ENCODE peak calls at places on chromosomes 4 and X, in eight cellular contexts. U is lower lobe of right lung, G is mesenchymal stem cell, V is WERI-Rb-1, A is colonic mucosa, J is upper lobe of right lung, B is H9, W is fibroblast of lung. K is an unnamed sample.

GRCh38 chrX:13939741-13940597 is 89.7 kb downstream of the GEMIN8 start:
- DNase-seq in J (no peak), U (no peak), G (no peak), W (no peak), A (no peak), V (no peak), B (no peak), K (no peak)

GRCh38 chr4:70334681-70335080 is at the start of gene CABS1:
- DNase-seq in A (no peak), V (no peak), B (no peak), W (no peak), J (no peak), G (no peak), U (no peak), K (no peak)

GRCh38 chrX:31199051-31199769 is 127.4 kb upstream of the FTHL17 start:
- DNase-seq in G (peak), J (no peak), V (no peak), W (peak), U (no peak), B (no peak), A (no peak), K (peak)

GRCh38 chrX:41655631-41656030 is 33.1 kb upstream of the GPR34 start:
- DNase-seq in V (no peak), U (no peak), J (no peak), B (no peak), W (no peak), A (no peak), G (peak), K (peak)

GRCh38 chr4:37383579-37384229 is 139.2 kb downstream of the NWD2 start:
- DNase-seq in J (no peak), A (peak), B (peak), W (peak), U (no peak), G (peak), V (peak), K (peak)

GRCh38 chrX:118418811-118419251 is 72.9 kb downstream of the WDR44 start:
- DNase-seq in U (no peak), W (no peak), J (no peak), V (no peak), G (no peak), A (peak), B (peak), K (no peak)

GRCh38 chrX:43064096-43064495 is 286.1 kb upstream of the PPP1R2C start:
- DNase-seq in J (no peak), G (peak), B (no peak), A (no peak), V (no peak), W (no peak), U (no peak), K (peak)

GRCh38 chrX:138026211-138026610 is 460.3 kb downstream of the ZIC3 start:
- DNase-seq in J (no peak), W (peak), B (no peak), U (no peak), A (no peak), G (no peak), V (no peak), K (no peak)

GRCh38 chr4:26281876-26282275 is 38.9 kb upstream of the RBPJ start:
- DNase-seq in U (no peak), W (peak), B (no peak), J (no peak), V (no peak), A (no peak), G (peak), K (no peak)

GRCh38 chr4:38601244-38601915 is 62.6 kb upstream of the KLF3 start:
- DNase-seq in J (no peak), W (peak), V (no peak), A (no peak), B (no peak), U (no peak), G (peak), K (no peak)

GRCh38 chr4:84932462-84932861 is 34.0 kb downstream of the WDFY3 start:
- DNase-seq in G (no peak), A (no peak), J (no peak), W (no peak), V (no peak), B (no peak), U (no peak), K (no peak)

GRCh38 chr4:8182858-8183725 is 16.0 kb upstream of the SH3TC1 start:
- DNase-seq in V (no peak), W (peak), G (peak), B (no peak), U (peak), J (peak), A (peak), K (peak)

GRCh38 chr4:166003811-166004210 is 130.8 kb downstream of the TLL1 start:
- DNase-seq in G (no peak), B (no peak), W (no peak), U (no peak), J (no peak), A (no peak), V (no peak), K (no peak)

GRCh38 chr4:929970-930625 is 2.0 kb downstream of the GAK start:
- DNase-seq in W (peak), J (peak), V (no peak), G (peak), A (peak), B (no peak), U (no peak), K (no peak)

GRCh38 chr4:39353478-39354177 is 12.5 kb downstream of the RFC1 start:
- DNase-seq in U (no peak), W (peak), A (no peak), B (no peak), J (no peak), G (peak), V (no peak), K (peak)

GRCh38 chr4:102299708-102300107 is 45.6 kb downstream of the SLC39A8 start:
- DNase-seq in J (no peak), A (no peak), V (peak), G (peak), B (peak), W (peak), U (peak), K (peak)

GRCh38 chrX:70476934-70477733 is 32.5 kb downstream of the DLG3 start:
- DNase-seq in U (no peak), J (peak), G (peak), A (peak), W (peak), B (peak), V (peak), K (peak)

GRCh38 chr4:4323705-4324534 is 33.9 kb downstream of the ZBTB49 start:
- DNase-seq in V (no peak), J (peak), G (no peak), A (no peak), U (no peak), W (no peak), B (no peak), K (no peak)

GRCh38 chrX:17484592-17484991 is 109.6 kb downstream of the NHS start:
- DNase-seq in U (no peak), J (no peak), G (no peak), A (no peak), B (peak), W (no peak), V (no peak), K (no peak)

GRCh38 chr4:47744253-47744652 is 93.6 kb downstream of the CORIN start:
- DNase-seq in J (no peak), V (no peak), G (no peak), A (no peak), U (no peak), W (no peak), B (no peak), K (peak)

GRCh38 chr4:127446309-127446708 is 186.4 kb upstream of the INTU start:
- DNase-seq in U (no peak), G (no peak), W (peak), J (no peak), A (no peak), V (no peak), B (no peak), K (no peak)

GRCh38 chrX:131577999-131578734 is 34.3 kb downstream of the OR13H1 start:
- DNase-seq in A (no peak), U (no peak), G (no peak), W (no peak), B (no peak), J (no peak), V (no peak), K (no peak)

GRCh38 chrX:137194164-137194563 is 160.4 kb upstream of the GPR101 start:
- DNase-seq in J (no peak), V (peak), W (peak), G (no peak), B (peak), U (no peak), A (peak), K (peak)

GRCh38 chrX:7614616-7615015 is 228.4 kb upstream of the VCX start:
- DNase-seq in V (no peak), B (no peak), W (no peak), U (no peak), G (no peak), A (no peak), J (no peak), K (no peak)

GRCh38 chrX:67555578-67556203 is 11.9 kb downstream of the AR start:
- DNase-seq in J (no peak), B (peak), W (peak), U (peak), A (peak), G (peak), V (peak), K (no peak)

GRCh38 chr4:158856852-158857251 is 88.0 kb downstream of the FNIP2 start:
- DNase-seq in B (no peak), U (no peak), A (no peak), J (no peak), V (no peak), W (peak), G (peak), K (peak)

GRCh38 chrX:93538575-93538974 is 134.8 kb downstream of the NAP1L3 start:
- DNase-seq in W (no peak), A (no peak), V (no peak), U (no peak), G (no peak), B (no peak), J (no peak), K (no peak)

GRCh38 chr4:499563-499962 is 553 bp downstream of the PIGG start:
- DNase-seq in J (no peak), U (no peak), V (no peak), A (no peak), G (peak), B (no peak), W (no peak), K (no peak)

GRCh38 chrX:50106051-50106450 is 94.8 kb downstream of the AKAP4 start:
- DNase-seq in G (no peak), V (no peak), A (no peak), W (no peak), B (no peak), J (no peak), U (no peak), K (no peak)

GRCh38 chr4:74370912-74371311 is 6.0 kb downstream of the EREG start:
- DNase-seq in V (peak), B (peak), J (no peak), A (peak), W (peak), G (peak), U (no peak), K (peak)

GRCh38 chr4:73257995-73258667 is 467 bp downstream of the ANKRD17 start:
- DNase-seq in V (peak), U (no peak), B (peak), A (peak), W (peak), J (no peak), G (peak), K (peak)

GRCh38 chr4:139955600-139955999 is 198.4 kb downstream of the MAML3 start:
- DNase-seq in G (no peak), W (no peak), U (no peak), B (no peak), V (no peak), A (no peak), J (no peak), K (no peak)

GRCh38 chr4:114472269-114473032 is 126.2 kb upstream of the UGT8 start:
- DNase-seq in J (no peak), W (no peak), U (no peak), A (no peak), B (no peak), G (no peak), V (no peak), K (no peak)

GRCh38 chr4:134145369-134145768 is 56.2 kb downstream of the PABPC4L start:
- DNase-seq in B (no peak), G (no peak), W (no peak), V (no peak), J (no peak), U (no peak), A (no peak), K (no peak)
- H3K27ac ChIP-seq in B (no peak), G (no peak), W (no peak), V (no peak), J (no peak), U (no peak), A (no peak), K (no peak)

GRCh38 chr4:173177232-173177631 is 8.6 kb downstream of the GALNT7 start:
- DNase-seq in W (no peak), B (no peak), V (no peak), A (no peak), J (no peak), U (no peak), G (no peak), K (no peak)
- H3K27ac ChIP-seq in W (no peak), B (no peak), V (no peak), A (no peak), J (no peak), U (no peak), G (no peak), K (no peak)

DNA sequence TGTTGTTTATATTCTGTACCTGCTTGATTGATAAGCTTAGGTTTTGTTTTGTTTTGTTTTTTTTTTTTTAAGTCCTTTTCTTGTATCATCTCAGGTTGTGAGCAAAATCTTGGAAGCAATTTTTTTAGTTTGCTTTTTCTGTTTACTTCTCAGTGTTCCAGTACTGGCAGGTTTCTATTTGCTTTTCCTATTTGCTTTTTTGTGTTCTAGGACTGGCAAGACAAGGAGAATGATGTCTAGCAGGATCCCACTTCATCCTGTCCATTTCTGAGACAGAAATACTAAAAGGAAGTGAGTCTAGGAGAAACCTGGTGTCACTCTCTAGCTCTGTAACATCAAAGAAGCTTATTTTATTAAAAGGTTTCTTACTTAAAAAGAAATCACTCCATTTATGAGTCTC is 15.6 kb downstream of the CXCL13 start:
- DNase-seq in A (no peak), U (no peak), G (no peak), W (no peak), B (no peak), V (no peak), J (no peak), K (no peak)
- H3K27ac ChIP-seq in A (no peak), U (no peak), G (no peak), W (no peak), B (no peak), V (no peak), J (no peak), K (no peak)

GRCh38 chr4:141759796-141760425 is 123.5 kb downstream of the IL15 start:
- DNase-seq in U (no peak), G (no peak), V (no peak), W (no peak), B (no peak), A (no peak), J (no peak), K (peak)
- H3K27ac ChIP-seq in U (no peak), G (no peak), V (no peak), W (no peak), B (no peak), A (no peak), J (no peak), K (no peak)

GRCh38 chr4:7020856-7021255 is 22.3 kb upstream of the TADA2B start:
- DNase-seq in A (no peak), G (no peak), V (no peak), J (no peak), U (no peak), B (no peak), W (no peak), K (no peak)

GRCh38 chr4:7019367-7019766 is 23.8 kb upstream of the TADA2B start:
- DNase-seq in A (no peak), G (no peak), U (no peak), B (no peak), V (no peak), J (no peak), W (no peak), K (no peak)

GRCh38 chr4:7021930-7022658 is 21.1 kb upstream of the TADA2B start:
- DNase-seq in B (no peak), W (peak), J (no peak), V (no peak), U (no peak), A (no peak), G (peak), K (peak)

GRCh38 chr4:7020290-7020689 is 22.9 kb upstream of the TADA2B start:
- DNase-seq in A (no peak), V (no peak), J (no peak), G (no peak), U (no peak), W (no peak), B (no peak), K (no peak)

GRCh38 chr4:7021355-7021754 is 21.8 kb upstream of the TADA2B start:
- DNase-seq in V (no peak), W (no peak), U (no peak), A (no peak), B (no peak), J (no peak), G (no peak), K (no peak)
- H3K27ac ChIP-seq in V (no peak), W (no peak), U (no peak), A (no peak), B (no peak), J (no peak), G (peak), K (no peak)

DNA sequence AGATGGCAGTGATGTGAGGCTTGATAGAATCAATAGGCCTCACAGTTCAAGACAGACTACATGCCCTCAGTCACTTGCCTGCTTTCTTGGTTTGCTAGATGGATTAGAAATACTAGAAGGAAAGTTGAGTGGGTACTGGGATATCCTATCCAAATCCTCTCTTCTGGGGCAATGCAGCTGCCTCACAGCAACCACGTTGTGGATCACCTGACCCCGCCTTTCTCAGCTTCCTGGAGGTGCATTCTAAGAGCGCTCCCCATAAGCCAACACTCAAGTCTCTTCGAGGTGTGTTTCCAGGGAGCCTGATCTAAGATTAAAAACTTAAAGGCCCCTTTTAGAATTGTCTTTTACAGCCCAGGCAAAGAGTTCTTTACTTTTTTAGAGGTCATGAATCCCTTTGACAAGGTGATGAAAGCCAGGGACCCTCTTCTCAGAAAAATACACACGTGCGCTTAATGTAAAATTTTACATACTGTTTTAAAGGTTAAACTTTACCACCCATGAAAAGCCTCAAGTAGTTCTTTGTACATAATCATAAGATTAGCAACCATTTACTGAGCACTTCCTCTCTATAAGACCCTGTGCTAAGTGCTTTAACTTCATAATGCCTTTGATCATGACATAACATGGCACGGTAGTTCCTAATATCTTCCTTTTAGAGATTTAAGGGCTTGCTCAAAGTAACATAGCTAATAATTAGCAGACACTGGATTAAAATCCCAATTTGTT is 840 bp upstream of the RPL34 start:
- DNase-seq in J (no peak), A (no peak), W (no peak), B (no peak), V (peak), U (no peak), G (no peak), K (no peak)
- H3K27ac ChIP-seq in J (peak), A (no peak), W (peak), B (no peak), V (peak), U (peak), G (no peak), K (no peak)

GRCh38 chr4:186243331-186243730 is 16.0 kb downstream of the KLKB1 start:
- DNase-seq in G (no peak), A (no peak), V (no peak), U (no peak), J (no peak), W (no peak), B (no peak), K (no peak)
- H3K27ac ChIP-seq in G (no peak), A (no peak), V (no peak), U (no peak), J (no peak), W (no peak), B (peak), K (no peak)

DNA sequence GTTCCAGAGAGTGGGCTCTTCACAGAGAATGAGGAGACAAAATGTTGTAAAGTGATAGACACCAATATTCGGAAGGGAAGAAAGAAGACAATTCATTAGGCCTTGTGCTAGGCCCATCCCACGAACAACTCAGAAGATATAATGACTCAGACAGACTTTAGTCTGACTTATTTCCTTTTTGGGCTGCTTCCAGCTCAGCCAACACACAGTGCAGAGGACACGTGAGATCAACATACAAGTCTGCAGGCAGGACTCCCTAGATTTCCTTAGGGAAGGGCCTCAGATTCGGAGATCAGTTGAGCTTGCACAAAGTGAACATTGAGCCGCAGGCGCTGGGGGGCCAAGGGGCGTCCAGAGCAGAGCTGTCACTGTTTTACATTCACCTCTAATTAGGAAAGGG is 290.7 kb upstream of the TENM3 start:
- DNase-seq in A (peak), U (no peak), V (no peak), J (no peak), G (peak), B (no peak), W (peak), K (peak)
- H3K27ac ChIP-seq in A (no peak), U (no peak), V (no peak), J (no peak), G (peak), B (no peak), W (no peak), K (peak)